ENCODE peak calls at places on chromosomes 2 and 18, in seven cellular contexts. W is neural progenitor cell, L is HCT116, S is GM23338, D is OCI-LY7, B is PC-3, V is MM.1S. K is an unnamed sample.

GRCh38 chr2:197191177-197191947 is 119.2 kb downstream of the ANKRD44 start:
- DNase-seq in L (peak), B (peak), W (peak), V (peak), D (peak), S (peak), K (peak)

GRCh38 chr2:165787334-165787733 is 6.7 kb downstream of the GALNT3 start:
- DNase-seq in B (peak), D (no peak), V (no peak), W (no peak), S (no peak), L (no peak), K (no peak)

GRCh38 chr2:109352898-109353689 is 224.1 kb downstream of the SH3RF3 start:
- DNase-seq in W (no peak), D (no peak), L (no peak), V (no peak), S (no peak), B (no peak), K (no peak)

GRCh38 chr2:137771064-137771463 is 193.2 kb upstream of the HNMT start:
- DNase-seq in D (no peak), W (no peak), S (no peak), B (no peak), V (no peak), L (no peak), K (no peak)

GRCh38 chr18:79339094-79339908 is 56.4 kb upstream of the NFATC1 start:
- DNase-seq in S (no peak), L (no peak), W (no peak), D (no peak), B (no peak), V (no peak), K (no peak)

GRCh38 chr2:83730258-83730657 is 728.8 kb downstream of the SUCLG1 start:
- DNase-seq in V (no peak), B (no peak), W (no peak), S (no peak), D (no peak), L (no peak), K (no peak)

GRCh38 chr2:145543155-145543554 is 1023.2 kb upstream of the ZEB2 start:
- DNase-seq in B (peak), W (no peak), V (no peak), L (no peak), S (no peak), D (no peak), K (no peak)

GRCh38 chr2:173232956-173233744 is 121.5 kb upstream of the CDCA7 start:
- DNase-seq in S (no peak), D (no peak), B (no peak), W (no peak), L (no peak), V (no peak), K (no peak)

GRCh38 chr2:64406407-64406774 is 47.6 kb upstream of the LGALSL start:
- DNase-seq in D (no peak), V (no peak), B (no peak), W (no peak), L (no peak), S (no peak), K (peak)
- TF ChIP-seq EZH2phosphoT487 in D (no peak), V (no peak), B (no peak), W (no peak), L (no peak), S (no peak), K (no peak)

DNA sequence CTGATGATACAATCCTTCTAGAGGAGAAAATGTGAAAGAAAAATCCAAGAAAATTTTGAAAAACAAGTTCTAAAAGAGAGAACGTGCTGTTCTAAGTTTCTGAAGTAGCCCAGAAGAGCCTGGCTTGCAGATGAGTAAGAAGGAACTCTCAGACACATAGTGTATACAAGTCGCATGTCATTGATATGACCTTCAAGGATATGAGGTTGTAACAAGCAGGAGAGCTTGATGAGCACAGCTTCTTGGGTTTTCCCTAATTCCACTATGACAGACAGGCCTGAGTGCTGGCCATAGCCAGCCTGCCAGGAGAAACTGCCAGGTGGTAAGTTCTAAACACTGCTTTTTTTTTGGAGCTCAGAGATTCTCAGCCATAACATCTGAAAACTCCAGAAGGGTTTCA is 235.7 kb upstream of the SIX2 start:
- DNase-seq in S (no peak), B (no peak), V (no peak), D (no peak), W (no peak), L (no peak), K (no peak)
- TF ChIP-seq CTCF in S (no peak), B (no peak), V (no peak), D (no peak), W (no peak), L (no peak), K (no peak)

DNA sequence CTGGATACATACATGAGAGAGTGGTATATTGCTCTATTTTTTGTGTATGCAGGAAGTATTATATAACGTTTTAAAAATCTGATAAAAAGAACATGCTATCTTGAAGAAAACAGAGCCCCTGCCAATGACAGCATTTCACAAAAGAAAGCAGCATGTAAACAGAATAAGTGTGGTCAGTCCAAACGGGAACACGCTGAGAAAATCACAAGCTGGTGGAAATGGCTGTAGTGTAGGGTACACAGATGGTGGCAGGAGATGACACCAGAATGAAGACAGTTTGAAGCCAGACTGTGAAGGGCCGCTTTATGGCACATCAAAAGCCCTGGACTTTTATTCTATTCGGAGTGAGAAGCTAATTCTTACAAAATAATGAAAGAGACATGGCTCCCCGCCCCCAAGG is 217.5 kb upstream of the SMAD7 start:
- DNase-seq in B (no peak), W (no peak), D (no peak), S (no peak), L (no peak), V (no peak), K (no peak)
- H3K27ac ChIP-seq in B (no peak), W (no peak), D (peak), S (no peak), L (no peak), V (no peak), K (peak)

DNA sequence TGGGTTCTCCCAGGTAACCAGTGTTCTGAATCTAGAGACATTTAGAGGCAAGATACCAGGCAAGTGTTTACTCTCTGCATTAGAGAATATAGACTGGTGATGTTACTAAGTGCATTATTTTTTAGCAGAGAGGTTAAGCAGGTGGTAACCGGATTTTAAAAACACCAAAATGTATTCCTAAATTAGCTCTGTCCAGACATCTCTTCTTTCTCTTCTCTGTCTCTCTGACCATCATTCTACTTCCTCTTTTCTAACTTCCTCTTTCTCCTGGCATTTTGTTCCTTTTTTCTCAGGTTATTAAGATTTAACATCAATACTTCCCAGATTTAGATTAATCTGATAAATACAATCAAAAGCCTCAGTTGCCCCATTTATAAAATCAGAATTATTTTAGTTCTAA is 31.7 kb upstream of the DYNC1I2 start:
- DNase-seq in V (peak), L (no peak), D (peak), S (no peak), B (no peak), W (no peak), K (no peak)
- TF ChIP-seq EZH2phosphoT487 in V (no peak), L (no peak), D (no peak), S (no peak), B (no peak), W (no peak), K (no peak)

GRCh38 chr18:32889620-32890593 is 117.1 kb upstream of the KLHL14 start:
- DNase-seq in W (peak), D (no peak), V (no peak), L (no peak), B (no peak), S (peak), K (no peak)
- TF ChIP-seq CTCF in W (no peak), D (no peak), V (no peak), L (no peak), B (no peak), S (no peak), K (no peak)